ENCODE peak calls at places on chromosomes 1 and 21, in five cellular contexts. R is NB4, K is body of pancreas, X is kidney epithelial cell, U is glutamatergic neuron. H is an unnamed sample.

GRCh38 chr21:45554477-45555175 is 12.4 kb upstream of the SLC19A1 start:
- DNase-seq in R (peak; percentile 81), K (peak; percentile 76), X (no peak), U (peak; percentile 91), H (peak; percentile 90)

GRCh38 chr1:155272466-155273133 is 704 bp downstream of the CLK2 start:
- DNase-seq in R (no peak), K (no peak), X (no peak), U (no peak), H (no peak)

GRCh38 chr1:9655127-9655723 is 3.7 kb downstream of the PIK3CD start:
- DNase-seq in R (peak; percentile 85), K (no peak), X (no peak), U (no peak), H (no peak)

GRCh38 chr1:20411196-20411980 is 74.6 kb downstream of the CAMK2N1 start:
- DNase-seq in R (no peak), K (peak; percentile 21), X (peak; percentile 66), U (no peak), H (no peak)

GRCh38 chr1:32239790-32240139 is 7.3 kb upstream of the FAM167B start:
- DNase-seq in R (no peak), K (peak; percentile 28), X (no peak), U (peak; percentile 53), H (peak; percentile 26)

GRCh38 chr1:12554521-12555305 is 63.3 kb downstream of the DHRS3 start:
- DNase-seq in R (no peak), K (no peak), X (no peak), U (no peak), H (no peak)

GRCh38 chr1:85494957-85495266 is 30.0 kb upstream of the DDAH1 start:
- DNase-seq in R (no peak), K (no peak), X (no peak), U (no peak), H (no peak)

GRCh38 chr1:86382878-86383277 is 13.2 kb downstream of the ODF2L start:
- DNase-seq in R (no peak), K (no peak), X (no peak), U (no peak), H (no peak)

GRCh38 chr21:44985441-44986401 is 45.9 kb downstream of the SLX9 start:
- DNase-seq in R (no peak), K (no peak), X (no peak), U (peak; percentile 19), H (no peak)

GRCh38 chr21:46550511-46550941 is 54.4 kb downstream of the S100B start:
- DNase-seq in R (no peak), K (no peak), X (no peak), U (no peak), H (no peak)

GRCh38 chr1:18670267-18670910 is 39.7 kb downstream of the PAX7 start:
- DNase-seq in R (no peak), K (no peak), X (no peak), U (no peak), H (no peak)

GRCh38 chr1:153790996-153791855 is 16.0 kb downstream of the SLC27A3 start:
- DNase-seq in R (peak; percentile 95), K (peak; percentile 53), X (no peak), U (no peak), H (no peak)

GRCh38 chr1:88608139-88608943 is 75.7 kb upstream of the PKN2 start:
- DNase-seq in R (peak; percentile 51), K (no peak), X (no peak), U (no peak), H (no peak)

GRCh38 chr1:207032528-207033017 is at the start of gene C1orf116:
- DNase-seq in R (no peak), K (peak; percentile 85), X (no peak), U (no peak), H (peak; percentile 87)

GRCh38 chr21:27476696-27477095 is 509.8 kb upstream of the ADAMTS5 start:
- DNase-seq in R (no peak), K (no peak), X (peak; percentile 2), U (no peak), H (no peak)

GRCh38 chr1:150887018-150887417 is at the start of gene CTXND2:
- DNase-seq in R (no peak), K (no peak), X (peak; percentile 21), U (no peak), H (no peak)

GRCh38 chr1:112395261-112395831 is 668 bp upstream of the CTTNBP2NL start:
- DNase-seq in R (no peak), K (no peak), X (no peak), U (no peak), H (no peak)

GRCh38 chr1:172268237-172268636 is 152.2 kb upstream of the C1orf105 start:
- DNase-seq in R (no peak), K (no peak), X (no peak), U (no peak), H (no peak)

GRCh38 chr1:172269084-172269483 is 151.4 kb upstream of the C1orf105 start:
- DNase-seq in R (no peak), K (peak; percentile 26), X (no peak), U (no peak), H (no peak)

GRCh38 chr1:172272087-172272486 is 148.4 kb upstream of the C1orf105 start:
- DNase-seq in R (no peak), K (no peak), X (no peak), U (no peak), H (no peak)

GRCh38 chr1:172270605-172271004 is 149.9 kb upstream of the C1orf105 start:
- DNase-seq in R (no peak), K (no peak), X (no peak), U (no peak), H (no peak)

GRCh38 chr1:172269644-172270043 is 150.8 kb upstream of the C1orf105 start:
- DNase-seq in R (peak; percentile 4), K (peak; percentile 22), X (no peak), U (no peak), H (no peak)
- TF ChIP-seq CTCF in R (no peak), K (no peak), X (no peak), U (no peak), H (no peak)

GRCh38 chr1:8051650-8052049 is 25.5 kb upstream of the ERRFI1 start:
- DNase-seq in R (no peak), K (no peak), X (no peak), U (no peak), H (no peak)

GRCh38 chr1:8047112-8047511 is 21.0 kb upstream of the ERRFI1 start:
- DNase-seq in R (peak; percentile 63), K (no peak), X (no peak), U (no peak), H (no peak)

GRCh38 chr1:8042134-8042533 is 16.0 kb upstream of the ERRFI1 start:
- DNase-seq in R (no peak), K (no peak), X (no peak), U (no peak), H (no peak)

GRCh38 chr1:8043621-8044020 is 17.5 kb upstream of the ERRFI1 start:
- DNase-seq in R (no peak), K (no peak), X (no peak), U (no peak), H (no peak)

DNA sequence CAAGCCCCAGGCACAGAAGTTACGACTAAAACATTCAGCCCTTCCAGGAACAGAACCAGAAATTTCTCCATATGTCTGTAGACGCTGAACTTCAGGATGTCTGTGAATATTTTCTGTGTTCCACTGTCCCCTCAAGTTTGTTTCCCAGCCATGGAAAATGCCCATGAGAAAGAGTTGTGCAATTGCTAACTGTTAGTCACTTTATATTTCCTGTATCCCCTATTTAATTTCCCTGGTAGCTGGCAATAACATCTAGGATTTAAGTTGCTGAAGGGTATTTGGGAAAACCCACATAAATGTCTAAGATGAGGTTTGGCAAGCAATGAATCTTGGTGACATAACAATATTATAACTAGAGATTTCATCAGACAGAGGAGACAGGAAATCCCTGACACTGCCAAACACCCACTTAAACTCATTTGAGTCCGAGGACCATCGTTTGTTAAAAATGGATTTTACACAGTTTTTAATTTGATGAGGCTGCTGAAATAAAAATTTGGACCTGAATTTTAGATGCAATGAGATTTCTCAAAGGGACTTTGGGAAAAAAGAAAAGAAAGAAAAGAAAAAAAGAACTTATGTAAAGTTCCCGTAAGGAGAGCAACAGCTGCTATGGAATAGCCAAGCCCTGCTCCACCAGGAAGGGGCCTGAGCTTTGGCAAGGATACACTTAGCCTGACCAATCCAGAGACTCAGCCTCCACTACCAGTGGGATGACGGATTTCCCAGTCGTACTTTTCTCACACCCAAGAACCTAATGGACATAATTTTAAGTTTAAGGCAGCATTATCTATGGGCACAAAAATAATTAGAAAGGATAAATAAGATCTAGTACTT is 21.8 kb upstream of the ERRFI1 start:
- DNase-seq in R (peak; percentile 43), K (no peak), X (no peak), U (no peak), H (no peak)
- TF ChIP-seq CTCF in R (no peak), K (no peak), X (no peak), U (no peak), H (no peak)

DNA sequence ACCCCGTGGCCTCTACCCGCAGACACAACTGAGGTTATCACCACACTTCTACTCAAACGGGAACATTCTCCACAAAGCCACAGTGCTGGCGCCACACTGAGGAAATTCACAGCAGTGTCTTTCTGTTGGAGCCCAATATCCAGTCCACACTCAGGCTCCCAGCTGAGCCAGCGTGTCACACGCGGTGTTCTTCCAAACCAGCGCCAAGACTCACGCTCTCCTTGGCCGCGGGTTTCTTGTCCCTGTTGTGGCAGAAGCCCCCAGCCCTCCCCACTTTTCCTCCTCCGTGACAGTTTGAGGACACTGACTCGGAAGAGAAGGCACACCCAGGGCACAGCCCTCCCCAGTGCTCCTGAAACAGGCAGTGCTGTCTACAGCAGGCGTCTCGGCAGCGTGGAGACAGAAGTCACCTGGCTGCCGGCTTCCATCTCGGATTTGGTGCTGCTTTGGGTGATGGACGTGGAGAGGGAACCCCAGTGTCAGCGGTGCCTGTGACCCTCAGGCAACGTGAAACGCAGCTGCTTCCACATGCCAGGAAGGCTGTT is 35.4 kb upstream of the AGPAT3 start:
- DNase-seq in R (peak; percentile 60), K (no peak), X (no peak), U (no peak), H (no peak)
- TF ChIP-seq CTCF in R (peak; percentile 50), K (no peak), X (no peak), U (no peak), H (no peak)

GRCh38 chr1:160748182-160748876 is 9.3 kb downstream of the SLAMF7 start:
- DNase-seq in R (peak; percentile 30), K (no peak), X (no peak), U (no peak), H (no peak)
- TF ChIP-seq CTCF in R (peak; percentile 46), K (peak; percentile 15), X (peak; percentile 10), U (no peak), H (no peak)

H was measured in colonic mucosa.